ENCODE peak calls at places on chromosomes 7 and 10, in seven cellular contexts. X, O, R, D, E, T and H are unnamed samples.

GRCh38 chr10:29306688-29307087 is 17.8 kb downstream of the LYZL1 start:
- DNase-seq in X (no peak), O (no peak), R (no peak), D (no peak), E (no peak), T (no peak), H (no peak)

GRCh38 chr10:133114251-133114650 is 26.5 kb downstream of the ADGRA1 start:
- DNase-seq in X (no peak), O (no peak), R (no peak), D (no peak), E (no peak), T (no peak), H (no peak)

GRCh38 chr7:596819-597182 is 77.2 kb upstream of the PDGFA start:
- DNase-seq in X (no peak), O (no peak), R (no peak), D (no peak), E (no peak), T (no peak), H (peak; percentile 86)

GRCh38 chr7:18265611-18266281 is 229.8 kb upstream of the HDAC9 start:
- DNase-seq in X (no peak), O (no peak), R (no peak), D (no peak), E (no peak), T (no peak), H (no peak)

GRCh38 chr7:3649678-3650445 is 348.8 kb downstream of the SDK1 start:
- DNase-seq in X (no peak), O (no peak), R (no peak), D (no peak), E (no peak), T (no peak), H (no peak)

GRCh38 chr10:71589617-71590551 is 129.7 kb downstream of the C10orf105 start:
- DNase-seq in X (no peak), O (no peak), R (no peak), D (peak; percentile 49), E (no peak), T (no peak), H (no peak)

GRCh38 chr10:42973870-42974692 is 102.8 kb upstream of the RET start:
- DNase-seq in X (no peak), O (no peak), R (peak; percentile 33), D (no peak), E (no peak), T (no peak), H (no peak)

GRCh38 chr7:127791790-127792189 is 139.8 kb downstream of the SND1 start:
- DNase-seq in X (no peak), O (no peak), R (no peak), D (no peak), E (no peak), T (no peak), H (no peak)

GRCh38 chr7:45202618-45203017 is 45.0 kb downstream of the RAMP3 start:
- DNase-seq in X (no peak), O (no peak), R (no peak), D (no peak), E (no peak), T (no peak), H (no peak)

GRCh38 chr10:26000971-26001370 is 66.9 kb downstream of the MYO3A start:
- DNase-seq in X (no peak), O (no peak), R (no peak), D (no peak), E (no peak), T (no peak), H (no peak)

GRCh38 chr7:92880212-92881090 is 44.1 kb upstream of the CDK6 start:
- DNase-seq in X (no peak), O (no peak), R (no peak), D (no peak), E (peak; percentile 65), T (no peak), H (peak; percentile 54)

GRCh38 chr10:114388275-114388674 is 16.0 kb downstream of the AFAP1L2 start:
- DNase-seq in X (no peak), O (no peak), R (no peak), D (no peak), E (no peak), T (no peak), H (no peak)

GRCh38 chr10:74328388-74328787 is 177.4 kb downstream of the ADK start:
- DNase-seq in X (no peak), O (no peak), R (no peak), D (no peak), E (no peak), T (no peak), H (peak; percentile 4)

GRCh38 chr10:2619927-2620326 is 447.4 kb upstream of the PFKP start:
- DNase-seq in X (no peak), O (no peak), R (no peak), D (no peak), E (no peak), T (no peak), H (no peak)

GRCh38 chr10:31660301-31660700 is 268.3 kb downstream of the ARHGAP12 start:
- DNase-seq in X (no peak), O (no peak), R (no peak), D (no peak), E (no peak), T (no peak), H (no peak)

GRCh38 chr10:71849461-71849908 is 1.6 kb downstream of the PSAP start:
- DNase-seq in X (no peak), O (no peak), R (no peak), D (no peak), E (no peak), T (no peak), H (no peak)

GRCh38 chr7:130490888-130491771 is 755 bp upstream of the MEST start:
- DNase-seq in X (no peak), O (no peak), R (peak; percentile 72), D (peak; percentile 21), E (no peak), T (no peak), H (peak; percentile 50)

GRCh38 chr7:23294549-23295400 is 4.4 kb upstream of the MALSU1 start:
- DNase-seq in X (no peak), O (peak; percentile 17), R (no peak), D (no peak), E (no peak), T (no peak), H (no peak)

GRCh38 chr10:51718804-51719291 is 19.5 kb upstream of the CSTF2T start:
- DNase-seq in X (peak; percentile 72), O (no peak), R (no peak), D (no peak), E (no peak), T (no peak), H (no peak)

GRCh38 chr7:136530831-136531230 is 337.6 kb upstream of the CHRM2 start:
- DNase-seq in X (no peak), O (no peak), R (no peak), D (no peak), E (no peak), T (no peak), H (no peak)

GRCh38 chr7:36034020-36034419 is 119.0 kb upstream of the EEPD1 start:
- DNase-seq in X (peak; percentile 54), O (no peak), R (no peak), D (no peak), E (peak; percentile 37), T (no peak), H (no peak)

GRCh38 chr10:75016290-75016689 is 95.2 kb upstream of the SAMD8 start:
- DNase-seq in X (no peak), O (no peak), R (no peak), D (no peak), E (no peak), T (no peak), H (no peak)

GRCh38 chr7:131076032-131076431 is 251.6 kb upstream of the MKLN1 start:
- DNase-seq in X (peak; percentile 31), O (no peak), R (no peak), D (no peak), E (no peak), T (no peak), H (no peak)

GRCh38 chr10:5973069-5973468 is 4.3 kb downstream of the IL15RA start:
- DNase-seq in X (no peak), O (no peak), R (no peak), D (no peak), E (no peak), T (no peak), H (no peak)

GRCh38 chr7:2201686-2202360 is 30.9 kb downstream of the MAD1L1 start:
- DNase-seq in X (no peak), O (no peak), R (no peak), D (no peak), E (no peak), T (no peak), H (no peak)

GRCh38 chr7:31114593-31115343 is 62.7 kb downstream of the ADCYAP1R1 start:
- DNase-seq in X (no peak), O (no peak), R (no peak), D (no peak), E (peak; percentile 43), T (no peak), H (no peak)

GRCh38 chr7:119929891-119930290 is 343.1 kb upstream of the KCND2 start:
- DNase-seq in X (no peak), O (no peak), R (no peak), D (no peak), E (no peak), T (no peak), H (no peak)

GRCh38 chr10:95655571-95656290 is 780 bp downstream of the ALDH18A1 start:
- DNase-seq in X (no peak), O (no peak), R (no peak), D (no peak), E (peak; percentile 21), T (peak; percentile 2), H (no peak)